ENCODE peak calls at places on chromosomes 5 and 9, in six cellular contexts. One of them, this sample, is unnamed.

GRCh38 chr5:124157320-124157719 is 589.1 kb downstream of the ZNF608 start:
- DNase-seq in GM10248: no peak
- DNase-seq in COR-L47: no peak
- DNase-seq in lower leg skin: no peak
- DNase-seq in T-helper 1 cell: no peak
- DNase-seq in NAMALWA: peak; percentile 55
- DNase-seq in this sample: peak; percentile 23

GRCh38 chr9:38047301-38048251 is 21.5 kb downstream of the SHB start:
- DNase-seq in GM10248: no peak
- DNase-seq in COR-L47: peak; percentile 39
- DNase-seq in lower leg skin: no peak
- DNase-seq in T-helper 1 cell: no peak
- DNase-seq in NAMALWA: no peak
- DNase-seq in this sample: peak; percentile 16

GRCh38 chr9:130117816-130118632 is 54.2 kb upstream of the NCS1 start:
- DNase-seq in GM10248: no peak
- DNase-seq in COR-L47: no peak
- DNase-seq in lower leg skin: no peak
- DNase-seq in T-helper 1 cell: no peak
- DNase-seq in NAMALWA: no peak
- DNase-seq in this sample: no peak

GRCh38 chr5:173750538-173751265 is 134.3 kb upstream of the BOD1 start:
- DNase-seq in GM10248: peak; percentile 62
- DNase-seq in COR-L47: no peak
- DNase-seq in lower leg skin: no peak
- DNase-seq in T-helper 1 cell: no peak
- DNase-seq in NAMALWA: no peak
- DNase-seq in this sample: no peak

GRCh38 chr5:71809446-71809845 is 90.4 kb downstream of the CARTPT start:
- DNase-seq in GM10248: no peak
- DNase-seq in COR-L47: peak; percentile 24
- DNase-seq in lower leg skin: no peak
- DNase-seq in T-helper 1 cell: no peak
- DNase-seq in NAMALWA: no peak
- DNase-seq in this sample: no peak

GRCh38 chr9:128096614-128097013 is 28.6 kb downstream of the SLC25A25 start:
- DNase-seq in GM10248: no peak
- DNase-seq in COR-L47: no peak
- DNase-seq in lower leg skin: no peak
- DNase-seq in T-helper 1 cell: no peak
- DNase-seq in NAMALWA: no peak
- DNase-seq in this sample: no peak

GRCh38 chr9:38338359-38339014 is 54.0 kb upstream of the ALDH1B1 start:
- DNase-seq in GM10248: no peak
- DNase-seq in COR-L47: no peak
- DNase-seq in lower leg skin: no peak
- DNase-seq in T-helper 1 cell: no peak
- DNase-seq in NAMALWA: no peak
- DNase-seq in this sample: no peak

GRCh38 chr5:176519810-176520720 is 17.1 kb downstream of the RNF44 start:
- DNase-seq in GM10248: no peak
- DNase-seq in COR-L47: no peak
- DNase-seq in lower leg skin: no peak
- DNase-seq in T-helper 1 cell: no peak
- DNase-seq in NAMALWA: no peak
- DNase-seq in this sample: no peak

GRCh38 chr5:133848306-133848924 is 120.0 kb downstream of the C5orf15 start:
- DNase-seq in GM10248: no peak
- DNase-seq in COR-L47: peak; percentile 34
- DNase-seq in lower leg skin: peak; percentile 85
- DNase-seq in T-helper 1 cell: no peak
- DNase-seq in NAMALWA: no peak
- DNase-seq in this sample: no peak

This sample was measured in Kasumi-1.